ENCODE peak calls at places on chromosomes 4 and X, in nine cellular contexts. Z is NCI-H1436; T is amygdala; N is EH; X is NCI-H1105; D is mucosa of descending colon; V is T-helper 1 cell; U is stimulated activated CD8-positive, alpha-beta memory T cell treated with anti-CD3 and anti-CD28 coated beads, Interleukin-2, amount 100 ng/mL, for 1 hour; P is T-helper 22 cell. F is an unnamed sample.

GRCh38 chrX:3713225-3713936 is at the start of gene PRKX:
- DNase-seq in N (peak), T (peak), X (peak), Z (peak), U (peak), V (peak), D (peak), P (peak), F (peak)

GRCh38 chr4:127772769-127773671 is 9.1 kb upstream of the HSPA4L start:
- DNase-seq in Z (no peak), U (no peak), V (no peak), X (no peak), P (no peak), T (no peak), N (no peak), D (no peak), F (no peak)

GRCh38 chr4:122576261-122577188 is 44.3 kb downstream of the IL21 start:
- DNase-seq in D (peak), P (no peak), U (no peak), Z (no peak), T (no peak), X (no peak), N (peak), V (no peak), F (peak)

GRCh38 chrX:363621-364375 is 22.9 kb downstream of the PPP2R3B start:
- DNase-seq in Z (no peak), P (no peak), T (no peak), N (no peak), X (no peak), V (no peak), D (no peak), U (no peak), F (no peak)

GRCh38 chrX:136497556-136498048 is at the start of gene HTATSF1:
- DNase-seq in N (no peak), D (no peak), V (no peak), T (peak), Z (no peak), U (no peak), P (no peak), X (no peak), F (no peak)

GRCh38 chrX:85996555-85996954 is 50.8 kb downstream of the CHM start:
- DNase-seq in T (no peak), P (no peak), N (no peak), V (no peak), X (no peak), U (no peak), D (no peak), Z (no peak), F (no peak)

GRCh38 chr4:54230479-54231418 is 1.7 kb downstream of the PDGFRA start:
- DNase-seq in P (no peak), U (no peak), N (peak), V (no peak), D (no peak), Z (no peak), X (no peak), T (no peak), F (no peak)

GRCh38 chr4:140726776-140727500 is 29.2 kb downstream of the TBC1D9 start:
- DNase-seq in U (no peak), V (no peak), D (peak), N (peak), Z (no peak), P (no peak), X (no peak), T (no peak), F (no peak)

GRCh38 chr4:27702710-27703431 is 842.2 kb downstream of the STIM2 start:
- DNase-seq in V (no peak), P (no peak), T (no peak), Z (no peak), N (peak), U (no peak), D (peak), X (no peak), F (no peak)

GRCh38 chrX:123854329-123854728 is 5.5 kb upstream of the XIAP start:
- DNase-seq in Z (no peak), X (no peak), D (no peak), N (peak), U (no peak), T (no peak), P (no peak), V (no peak), F (no peak)

GRCh38 chrX:136447308-136447707 is 40.4 kb upstream of the BRS3 start:
- DNase-seq in X (no peak), N (no peak), D (no peak), Z (no peak), T (no peak), P (no peak), U (no peak), V (no peak), F (no peak)

GRCh38 chr4:186500721-186501304 is 54.6 kb downstream of the MTNR1A start:
- DNase-seq in D (peak), Z (no peak), V (no peak), P (no peak), T (no peak), U (no peak), X (no peak), N (no peak), F (no peak)

GRCh38 chr4:125316391-125316780 is 1.6 kb downstream of the FAT4 start:
- DNase-seq in V (no peak), P (no peak), T (no peak), Z (no peak), X (no peak), U (no peak), D (peak), N (no peak), F (no peak)

F was measured in CD4-positive, alpha-beta T cell.